ENCODE peak calls at places on chromosome 7, in five cellular contexts. S is hippocampal formation; E is stimulated activated CD8-positive, alpha-beta memory T cell treated with anti-CD3 and anti-CD28 coated beads, Interleukin-12 subunit alpha, Interleukin-12 subunit beta, amount 100 ng/mL, for 4 hours; F is HEK293T; Q is CD4-positive, alpha-beta T cell. W is an unnamed sample.
A peak's percentile ranks its signal among the peaks of the same experiment; 100 is the strongest.

GRCh38 chr7:100467638-100468373 is 3.7 kb upstream of the SPACDR start:
- DNase-seq in Q (no peak), S (peak; percentile 95), F (no peak), E (no peak), W (no peak)

GRCh38 chr7:101255841-101256240 is 11.0 kb upstream of the FIS1 start:
- DNase-seq in E (no peak), S (no peak), F (no peak), Q (no peak), W (no peak)

GRCh38 chr7:106858618-106859532 is 6.2 kb upstream of the PIK3CG start:
- DNase-seq in Q (no peak), F (no peak), S (no peak), E (no peak), W (no peak)

GRCh38 chr7:44460325-44460724 is 30.1 kb downstream of the NUDCD3 start:
- DNase-seq in E (peak; percentile 10), Q (peak; percentile 40), S (no peak), F (no peak), W (no peak)

GRCh38 chr7:1555046-1555812 is 776 bp downstream of the TMEM184A start:
- DNase-seq in S (no peak), F (no peak), E (no peak), Q (no peak), W (peak; percentile 84)

GRCh38 chr7:148382585-148382984 is 208.0 kb upstream of the C7orf33 start:
- DNase-seq in Q (no peak), F (no peak), E (no peak), S (no peak), W (no peak)

GRCh38 chr7:127792528-127793342 is 140.7 kb downstream of the SND1 start:
- DNase-seq in F (peak; percentile 44), E (no peak), S (no peak), Q (no peak), W (no peak)

GRCh38 chr7:81659697-81660395 is 110.0 kb downstream of the HGF start:
- DNase-seq in F (no peak), E (no peak), S (no peak), Q (no peak), W (no peak)

GRCh38 chr7:32588657-32589056 is 93.4 kb downstream of the AVL9 start:
- DNase-seq in Q (no peak), S (no peak), E (no peak), F (no peak), W (no peak)

GRCh38 chr7:140525741-140526140 is 46.4 kb upstream of the MKRN1 start:
- DNase-seq in F (peak; percentile 5), S (no peak), E (no peak), Q (peak; percentile 14), W (no peak)

GRCh38 chr7:111486472-111487142 is 75.7 kb downstream of the IMMP2L start:
- DNase-seq in E (no peak), F (peak; percentile 39), S (peak; percentile 72), Q (no peak), W (no peak)

GRCh38 chr7:121166885-121167284 is 161.9 kb upstream of the WNT16 start:
- DNase-seq in Q (no peak), F (no peak), S (no peak), E (no peak), W (no peak)

GRCh38 chr7:142131439-142131838 is 19.9 kb downstream of the MGAM2 start:
- DNase-seq in S (no peak), E (no peak), Q (no peak), F (no peak), W (no peak)

GRCh38 chr7:139321071-139321745 is 19.9 kb upstream of the FMC1 start:
- DNase-seq in S (no peak), Q (no peak), F (peak; percentile 69), E (no peak), W (no peak)

GRCh38 chr7:39252916-39253315 is 275.2 kb downstream of the POU6F2 start:
- DNase-seq in Q (no peak), E (no peak), S (no peak), F (no peak), W (no peak)

GRCh38 chr7:75056476-75056875 is 17.1 kb downstream of the RCC1L start:
- DNase-seq in S (no peak), Q (no peak), F (no peak), E (no peak), W (no peak)

GRCh38 chr7:133253522-133253882 is 624 bp downstream of the EXOC4 start:
- DNase-seq in E (peak; percentile 3), Q (no peak), S (no peak), F (no peak), W (no peak)

GRCh38 chr7:108109216-108109908 is 20.8 kb downstream of the LAMB4 start:
- DNase-seq in E (no peak), Q (no peak), F (no peak), S (peak; percentile 33), W (no peak)

GRCh38 chr7:105875505-105875904 is 894 bp downstream of the ATXN7L1 start:
- DNase-seq in Q (no peak), F (no peak), S (no peak), E (no peak), W (no peak)

GRCh38 chr7:4166340-4166739 is 515.8 kb upstream of the FOXK1 start:
- DNase-seq in Q (no peak), E (no peak), F (no peak), S (no peak), W (no peak)

GRCh38 chr7:116984917-116985316 is 31.6 kb downstream of the ST7 start:
- DNase-seq in E (no peak), Q (no peak), F (peak; percentile 18), S (peak; percentile 54), W (no peak)

GRCh38 chr7:131015131-131015954 is 281.3 kb upstream of the KLF14 start:
- DNase-seq in Q (no peak), S (no peak), F (no peak), E (no peak), W (no peak)

GRCh38 chr7:657565-658119 is 68.9 kb upstream of the DNAAF5 start:
- DNase-seq in E (no peak), S (peak; percentile 40), F (no peak), Q (no peak), W (no peak)

GRCh38 chr7:64871761-64872160 is 31.3 kb upstream of the ZNF273 start:
- DNase-seq in F (no peak), S (no peak), E (no peak), Q (no peak), W (no peak)

GRCh38 chr7:151063212-151063561 is 3.8 kb downstream of the SLC4A2 start:
- DNase-seq in Q (no peak), F (no peak), E (no peak), S (no peak), W (no peak)

GRCh38 chr7:81457858-81458522 is 311.9 kb downstream of the HGF start:
- DNase-seq in F (peak; percentile 30), Q (no peak), S (peak; percentile 27), E (no peak), W (no peak)

GRCh38 chr7:46685051-46685450 is 764.0 kb upstream of the IGFBP3 start:
- DNase-seq in E (no peak), Q (no peak), F (no peak), S (no peak), W (no peak)

GRCh38 chr7:155883491-155884224 is 71.4 kb upstream of the SHH start:
- DNase-seq in S (no peak), E (no peak), Q (no peak), F (no peak), W (no peak)

GRCh38 chr7:157961731-157962457 is 625.1 kb downstream of the DNAJB6 start:
- DNase-seq in S (no peak), F (no peak), E (no peak), Q (no peak), W (no peak)

GRCh38 chr7:51354897-51355296 is 38.3 kb upstream of the COBL start:
- DNase-seq in Q (no peak), S (no peak), F (no peak), E (no peak), W (no peak)

GRCh38 chr7:5827755-5828154 is 46.3 kb upstream of the RNF216 start:
- DNase-seq in F (no peak), S (no peak), Q (peak; percentile 27), E (no peak), W (no peak)

GRCh38 chr7:41885078-41885477 is 182.2 kb upstream of the INHBA start:
- DNase-seq in E (no peak), F (no peak), S (no peak), Q (no peak), W (no peak)

GRCh38 chr7:7439564-7439963 is 96.1 kb downstream of the COL28A1 start:
- DNase-seq in E (no peak), F (no peak), S (no peak), Q (no peak), W (no peak)

GRCh38 chr7:156969972-156970420 is 20.5 kb downstream of the NOM1 start:
- DNase-seq in Q (no peak), E (no peak), F (no peak), S (no peak), W (no peak)

GRCh38 chr7:130894146-130895005 is 160.4 kb upstream of the KLF14 start:
- DNase-seq in S (no peak), F (no peak), Q (no peak), E (no peak), W (peak; percentile 76)

W was measured in breast epithelium.